ENCODE peak calls at places on chromosomes 5 and 9, in four cellular contexts. S is IMR-90, N is brain microvascular endothelial cell, O is neuronal stem cell. L is an unnamed sample.

GRCh38 chr5:159106569-159107282 is 7.0 kb upstream of the EBF1 start:
- DNase-seq in S (peak; percentile 52), N (peak; percentile 60), O (peak; percentile 80), L (peak; percentile 45)

GRCh38 chr9:128011071-128011817 is 30.5 kb upstream of the EEIG1 start:
- DNase-seq in O (no peak), N (no peak), S (no peak), L (no peak)

GRCh38 chr9:70954126-70954525 is 167.3 kb downstream of the TRPM3 start:
- DNase-seq in O (peak; percentile 29), S (peak; percentile 90), N (peak; percentile 87), L (peak; percentile 60)

GRCh38 chr5:141729387-141730006 is 47.5 kb upstream of the ARAP3 start:
- DNase-seq in O (no peak), N (no peak), S (no peak), L (no peak)

GRCh38 chr5:31992377-31992776 is 181.7 kb downstream of the GOLPH3 start:
- DNase-seq in O (no peak), N (no peak), S (no peak), L (no peak)

GRCh38 chr9:124724415-124725067 is 46.6 kb downstream of the NR6A1 start:
- DNase-seq in N (no peak), O (no peak), S (no peak), L (no peak)

GRCh38 chr5:133398646-133399081 is 213.7 kb downstream of the FSTL4 start:
- DNase-seq in S (no peak), O (no peak), N (no peak), L (no peak)

GRCh38 chr5:174900176-174900692 is 175.9 kb downstream of the MSX2 start:
- DNase-seq in N (no peak), O (no peak), S (no peak), L (peak; percentile 57)

GRCh38 chr9:91844170-91844569 is 105.9 kb downstream of the ROR2 start:
- DNase-seq in O (no peak), N (no peak), S (no peak), L (no peak)

GRCh38 chr5:58042933-58043606 is 416.8 kb downstream of the PLK2 start:
- DNase-seq in N (peak; percentile 58), S (peak; percentile 16), O (no peak), L (no peak)

GRCh38 chr5:31783762-31784161 is 144.8 kb downstream of the PDZD2 start:
- DNase-seq in O (no peak), N (no peak), S (no peak), L (no peak)

GRCh38 chr5:98651715-98652114 is 121.7 kb upstream of the RGMB start:
- DNase-seq in S (peak; percentile 9), O (no peak), N (no peak), L (peak; percentile 42)

GRCh38 chr9:127813739-127814226 is 11.1 kb downstream of the FPGS start:
- DNase-seq in S (no peak), O (no peak), N (no peak), L (no peak)

GRCh38 chr5:62791059-62791458 is 212.4 kb downstream of the LRRC70 start:
- DNase-seq in S (no peak), O (no peak), N (peak; percentile 38), L (peak; percentile 9)

GRCh38 chr9:34125681-34126206 is 754 bp downstream of the DCAF12 start:
- DNase-seq in N (no peak), O (no peak), S (peak; percentile 41), L (peak; percentile 34)

GRCh38 chr9:17742065-17742464 is 163.2 kb downstream of the SH3GL2 start:
- DNase-seq in S (no peak), N (no peak), O (peak; percentile 15), L (peak; percentile 1)

GRCh38 chr9:99180662-99181061 is 41.1 kb downstream of the ALG2 start:
- DNase-seq in O (no peak), S (no peak), N (no peak), L (no peak)

GRCh38 chr9:88826651-88827245 is 164.5 kb upstream of the S1PR3 start:
- DNase-seq in O (no peak), S (peak; percentile 75), N (peak; percentile 63), L (no peak)

GRCh38 chr5:90337449-90338052 is 72.0 kb downstream of the CETN3 start:
- DNase-seq in O (no peak), N (no peak), S (no peak), L (no peak)

GRCh38 chr5:172603425-172603824 is 37.6 kb upstream of the NEURL1B start:
- DNase-seq in O (peak; percentile 11), N (peak; percentile 2), S (peak; percentile 51), L (no peak)

GRCh38 chr5:67268233-67269011 is 71.8 kb upstream of the CD180 start:
- DNase-seq in S (peak; percentile 95), N (peak; percentile 91), O (peak; percentile 32), L (peak; percentile 93)

GRCh38 chr5:132389051-132389331 is 19.5 kb downstream of the SLC22A5 start:
- DNase-seq in S (no peak), N (no peak), O (no peak), L (no peak)

GRCh38 chr9:36888551-36888950 is 145.5 kb downstream of the PAX5 start:
- DNase-seq in S (no peak), N (no peak), O (no peak), L (no peak)

GRCh38 chr5:112762113-112762810 is 24.6 kb downstream of the APC start:
- DNase-seq in N (no peak), S (peak; percentile 40), O (no peak), L (no peak)

GRCh38 chr5:19855031-19855430 is 133.0 kb downstream of the CDH18 start:
- DNase-seq in S (peak; percentile 51), N (no peak), O (no peak), L (peak; percentile 34)

GRCh38 chr5:72032769-72033168 is 74.5 kb upstream of the MAP1B start:
- DNase-seq in N (no peak), S (no peak), O (peak; percentile 71), L (no peak)

GRCh38 chr9:123081824-123082223 is 48.4 kb downstream of the GPR21 start:
- DNase-seq in O (peak; percentile 42), S (peak; percentile 55), N (peak; percentile 31), L (no peak)

GRCh38 chr9:131046581-131047202 is 37.7 kb downstream of the LAMC3 start:
- DNase-seq in N (peak; percentile 46), O (peak; percentile 67), S (peak; percentile 49), L (peak; percentile 32)

GRCh38 chr9:102069969-102070368 is 331.5 kb upstream of the GRIN3A start:
- DNase-seq in N (peak; percentile 51), O (no peak), S (no peak), L (peak; percentile 18)

GRCh38 chr5:177194278-177194677 is 60.7 kb downstream of the NSD1 start:
- DNase-seq in S (peak; percentile 94), O (no peak), N (peak; percentile 84), L (peak; percentile 83)

GRCh38 chr9:136052991-136053756 is 41.9 kb downstream of the NACC2 start:
- DNase-seq in S (no peak), N (no peak), O (no peak), L (no peak)

GRCh38 chr9:136054146-136054545 is 40.9 kb downstream of the NACC2 start:
- DNase-seq in O (no peak), N (no peak), S (no peak), L (no peak)

GRCh38 chr9:136054798-136055714 is 40.0 kb downstream of the NACC2 start:
- DNase-seq in N (no peak), O (no peak), S (no peak), L (no peak)

GRCh38 chr9:136052433-136052880 is 42.6 kb downstream of the NACC2 start:
- DNase-seq in N (no peak), S (no peak), O (no peak), L (no peak)

GRCh38 chr9:136053757-136054142 is 41.3 kb downstream of the NACC2 start:
- DNase-seq in S (no peak), O (no peak), N (no peak), L (no peak)
- H3K27ac ChIP-seq in S (peak overlapping the region; percentile 88), O (no peak overlapping the region), N (no peak overlapping the region), L (no peak overlapping the region)

GRCh38 chr5:143886621-143887301 is 74.8 kb downstream of the HMHB1 start:
- DNase-seq in S (no peak), O (no peak), N (no peak), L (no peak)
- H3K27ac ChIP-seq in S (no peak overlapping the region), O (no peak overlapping the region), N (no peak overlapping the region), L (no peak overlapping the region)

DNA sequence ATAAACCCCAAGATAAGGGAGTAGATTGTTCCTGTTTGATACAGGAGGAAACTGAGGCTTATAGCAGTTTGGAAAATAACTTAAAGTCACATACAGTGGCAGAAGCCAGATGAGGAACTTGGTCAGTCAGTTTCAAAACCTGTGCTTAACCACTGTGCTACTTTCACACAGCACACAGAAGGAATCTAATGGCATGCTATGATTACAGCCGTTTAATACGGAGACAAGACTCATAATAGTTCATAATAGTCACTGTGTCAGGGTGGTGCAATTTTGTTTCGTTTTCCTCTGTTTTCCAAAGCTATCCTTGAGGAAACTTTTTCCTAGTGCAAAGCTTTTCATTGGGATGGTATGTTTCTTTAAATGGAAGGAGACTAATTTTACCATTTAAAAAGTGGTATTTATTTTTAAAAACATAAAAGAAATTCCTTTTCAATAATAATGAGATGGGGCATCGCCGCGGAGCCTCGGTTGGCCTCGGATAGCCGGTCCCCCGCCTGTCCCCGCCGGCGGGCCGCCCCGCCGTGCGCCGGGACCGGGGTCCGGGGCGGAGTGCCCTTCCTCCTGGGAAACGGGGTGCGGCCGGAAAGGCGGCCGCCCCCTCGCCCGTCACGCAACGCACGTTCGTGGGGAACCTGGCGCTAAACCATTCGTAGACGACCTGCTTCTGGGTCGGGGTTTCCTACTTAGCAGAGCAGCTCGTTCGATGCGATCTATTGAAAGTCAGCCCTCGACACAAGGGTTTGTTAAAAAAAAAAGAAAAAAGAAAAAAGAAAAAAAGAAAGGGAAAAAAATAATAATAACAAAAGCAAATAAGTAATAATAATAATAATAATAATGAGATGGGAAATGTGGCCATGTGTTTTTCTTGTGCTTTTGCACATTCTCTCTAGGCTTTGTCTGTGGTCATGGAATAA is 112.6 kb downstream of the GCNT1 start:
- DNase-seq in N (no peak), S (no peak), O (no peak), L (no peak)
- H3K27ac ChIP-seq in N (no peak overlapping the region), S (no peak overlapping the region), O (no peak overlapping the region), L (no peak overlapping the region)

DNA sequence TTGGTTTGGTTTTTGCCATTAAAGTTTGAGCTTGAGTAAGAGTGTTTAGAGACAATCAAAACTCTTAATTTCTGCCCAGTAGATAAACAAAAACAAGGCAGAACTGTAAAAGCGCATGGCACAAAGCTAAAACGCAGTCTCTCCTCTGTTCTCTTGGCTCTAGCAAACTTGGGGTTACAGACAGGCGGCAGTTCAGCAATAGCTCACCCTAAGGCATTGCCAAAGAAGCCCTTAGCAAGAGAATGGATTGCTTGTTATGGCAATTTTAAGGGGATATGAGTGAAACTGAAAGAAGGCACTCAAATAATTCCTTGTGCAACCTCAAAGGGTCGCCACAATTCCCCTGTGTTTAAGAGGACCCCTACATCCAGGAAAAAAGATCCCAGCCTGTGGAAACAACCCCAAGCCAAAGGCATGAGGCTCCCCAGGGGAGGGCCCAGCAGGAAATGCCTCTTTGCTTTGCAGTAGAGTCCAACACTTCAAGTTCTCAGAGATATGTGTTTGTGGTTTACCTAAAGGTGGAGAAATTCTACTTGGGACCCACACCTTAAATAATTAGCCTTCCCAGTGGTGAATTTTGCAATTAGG is 317.0 kb upstream of the MPDZ start:
- DNase-seq in O (no peak), N (no peak), S (no peak), L (no peak)
- H3K27ac ChIP-seq in O (no peak overlapping the region), N (no peak overlapping the region), S (no peak overlapping the region), L (no peak overlapping the region)